ENCODE peak calls at places on chromosomes 16 and 17, in six cellular contexts. V is uterus, P is mesenchymal stem cell, M is testis, W is neural progenitor cell, U is upper lobe of right lung. T is an unnamed sample. For H3K27me3, the result is how much of the 10 kb centered on the place peaks cover.

GRCh38 chr17:75524971-75525805 is at the start of gene LLGL2:
- DNase-seq in M (peak), P (peak), W (peak), U (peak), V (peak), T (no peak)

GRCh38 chr17:73589096-73589980 is 54.9 kb downstream of the SDK2 start:
- DNase-seq in V (no peak), P (no peak), U (no peak), W (peak), M (no peak), T (no peak)

GRCh38 chr17:41655611-41656111 is 31.3 kb upstream of the KRT17 start:
- DNase-seq in V (no peak), U (peak), W (peak), P (no peak), M (peak), T (no peak)

GRCh38 chr16:58421529-58421928 is 29.3 kb downstream of the GINS3 start:
- DNase-seq in U (peak), V (no peak), M (no peak), P (no peak), W (no peak), T (no peak)

GRCh38 chr17:42325026-42325425 is 36.7 kb downstream of the STAT5A start:
- DNase-seq in U (no peak), M (no peak), V (peak), W (no peak), P (peak), T (no peak)

GRCh38 chr17:68707032-68707431 is 105.9 kb upstream of the FAM20A start:
- DNase-seq in U (no peak), P (peak), W (peak), M (no peak), V (no peak), T (no peak)

GRCh38 chr17:59004338-59005111 is 102.2 kb downstream of the TRIM37 start:
- DNase-seq in P (peak), W (peak), U (no peak), M (peak), V (peak), T (no peak)

GRCh38 chr17:50270430-50271172 is 3.7 kb upstream of the TMEM92 start:
- DNase-seq in U (peak), M (peak), V (peak), W (peak), P (peak), T (no peak)

GRCh38 chr17:214881-215331 is 33.5 kb upstream of the DOC2B start:
- DNase-seq in V (no peak), U (no peak), M (no peak), W (no peak), P (no peak), T (no peak)

GRCh38 chr16:53457670-53458069 is 23.4 kb downstream of the RBL2 start:
- DNase-seq in U (no peak), V (no peak), P (no peak), W (no peak), M (no peak), T (no peak)

GRCh38 chr17:66177048-66177447 is 14.9 kb downstream of the CEP112 start:
- DNase-seq in M (no peak), U (no peak), V (no peak), P (no peak), W (no peak), T (no peak)

GRCh38 chr16:27853101-27853500 is 210.4 kb downstream of the GSG1L start:
- DNase-seq in U (peak), M (no peak), V (no peak), P (no peak), W (no peak), T (no peak)

GRCh38 chr16:27853651-27854050 is 209.9 kb downstream of the GSG1L start:
- DNase-seq in V (no peak), M (no peak), P (no peak), W (no peak), U (peak), T (no peak)

GRCh38 chr16:27851586-27851985 is 211.9 kb downstream of the GSG1L start:
- DNase-seq in V (no peak), U (peak), W (no peak), P (no peak), M (no peak), T (no peak)

GRCh38 chr16:27852681-27853080 is 210.8 kb downstream of the GSG1L start:
- DNase-seq in P (no peak), V (no peak), M (no peak), W (no peak), U (peak), T (no peak)

DNA sequence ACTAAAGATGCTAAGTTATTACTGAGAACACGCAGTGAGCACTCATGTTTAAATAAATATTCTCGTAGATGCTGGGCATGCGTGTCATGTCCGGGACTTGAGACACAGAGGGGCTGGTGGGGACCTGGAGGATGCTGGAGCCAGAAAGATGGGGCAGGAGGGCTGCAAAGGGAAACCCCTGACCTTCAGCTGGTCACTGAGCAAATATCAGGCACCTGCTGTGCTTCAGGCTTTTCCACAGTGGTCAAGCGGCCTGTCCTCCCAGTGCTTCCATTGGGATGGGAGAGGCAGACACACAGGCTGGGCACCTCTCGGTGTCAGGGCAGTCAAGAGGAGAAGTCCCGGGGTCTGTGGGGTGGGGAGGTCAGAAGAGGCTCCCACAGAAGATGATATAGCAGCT is 211.4 kb downstream of the GSG1L start:
- DNase-seq in V (no peak), U (peak), M (no peak), W (no peak), P (no peak), T (no peak)
- H3K27me3 ChIP-seq in V (under half), U (under half), M (under half), W (under half), P (half or more), T (under half)

DNA sequence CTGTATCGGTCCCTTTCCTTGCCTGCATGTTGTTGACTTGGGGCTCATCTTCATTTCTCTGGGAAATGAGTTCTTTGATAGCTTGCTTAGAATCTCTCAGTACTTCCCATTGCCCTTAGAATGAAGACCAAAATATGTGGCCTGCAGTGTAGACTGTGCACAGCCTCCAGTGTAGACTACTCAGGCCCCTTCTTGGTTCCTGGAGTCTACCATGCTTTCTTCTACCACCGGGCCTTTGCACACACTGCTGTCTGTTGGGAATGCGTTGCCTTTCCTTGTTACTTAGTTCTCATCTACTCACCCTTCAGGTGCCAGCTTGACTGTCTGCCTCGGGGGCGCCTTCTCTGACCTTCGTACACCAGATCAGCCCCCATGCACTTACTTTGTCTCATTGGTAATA is 82.0 kb downstream of the ABCC1 start:
- DNase-seq in P (no peak), V (no peak), W (no peak), M (no peak), U (no peak), T (no peak)
- H3K27me3 ChIP-seq in P (under half), V (under half), W (under half), M (under half), U (under half), T (under half)

GRCh38 chr17:36937961-36938565 is 788 bp downstream of the LHX1 start:
- DNase-seq in P (peak), M (no peak), U (no peak), W (peak), V (no peak), T (no peak)

GRCh38 chr17:36938566-36939058 is 1.3 kb downstream of the LHX1 start:
- DNase-seq in W (peak), V (no peak), M (no peak), U (no peak), P (no peak), T (no peak)

GRCh38 chr17:36935681-36936454 is 1.4 kb upstream of the LHX1 start:
- DNase-seq in W (peak), P (no peak), M (no peak), U (no peak), V (no peak), T (no peak)

GRCh38 chr17:36936455-36936934 is 780 bp upstream of the LHX1 start:
- DNase-seq in V (no peak), P (no peak), M (no peak), U (no peak), W (peak), T (no peak)

GRCh38 chr17:36937001-36937960 is at the start of gene LHX1:
- DNase-seq in W (peak), U (no peak), P (no peak), M (no peak), V (no peak), T (no peak)
- H3K27me3 ChIP-seq in W (half or more), U (half or more), P (half or more), M (under half), V (half or more), T (half or more)

DNA sequence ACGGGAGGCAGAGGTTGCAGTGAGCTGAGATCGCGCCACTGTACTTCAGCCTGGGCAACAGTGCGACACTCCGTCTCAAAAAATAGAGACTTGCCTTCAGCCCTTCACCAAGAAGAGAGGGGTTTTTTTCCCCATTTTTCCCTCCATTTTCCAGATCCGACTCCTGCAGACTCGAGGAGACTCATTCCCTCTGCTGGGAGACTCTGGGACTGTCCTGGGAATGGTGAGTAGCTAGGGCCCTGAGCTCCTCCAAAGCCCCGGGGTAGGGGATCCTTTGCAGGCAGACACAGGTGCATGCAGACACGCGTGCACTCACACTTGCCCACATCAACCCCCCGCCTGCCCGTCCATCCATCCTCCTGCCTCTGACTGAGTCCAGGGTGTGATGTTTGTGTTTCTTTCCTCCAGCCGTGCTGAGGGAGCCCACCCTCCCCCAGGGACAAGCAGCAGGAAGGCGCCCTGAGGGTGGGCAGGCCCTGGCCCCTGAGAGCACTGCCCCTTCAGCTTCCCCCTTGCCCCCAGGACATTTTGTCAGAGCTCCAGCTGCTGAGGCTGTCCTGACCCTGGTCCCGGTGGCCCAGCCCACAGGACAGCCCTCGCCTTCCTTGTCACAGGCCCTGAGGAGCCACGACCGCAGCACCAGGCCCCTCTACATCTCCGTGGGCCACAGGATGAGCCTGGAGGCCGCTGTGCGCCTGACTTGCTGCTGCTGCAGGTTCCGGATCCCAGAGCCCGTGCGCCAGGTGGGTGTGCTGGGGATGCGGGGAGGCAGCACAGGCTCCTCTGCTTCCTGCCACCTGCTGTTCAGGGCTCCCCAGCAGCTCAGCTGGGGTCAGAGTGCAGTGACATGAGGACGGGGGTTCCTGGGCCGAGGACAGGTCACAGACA is 10.2 kb downstream of the ENDOV start:
- DNase-seq in V (no peak), W (peak), P (no peak), U (no peak), M (no peak), T (no peak)
- H3K27me3 ChIP-seq in V (under half), W (under half), P (under half), U (under half), M (under half), T (under half)

DNA sequence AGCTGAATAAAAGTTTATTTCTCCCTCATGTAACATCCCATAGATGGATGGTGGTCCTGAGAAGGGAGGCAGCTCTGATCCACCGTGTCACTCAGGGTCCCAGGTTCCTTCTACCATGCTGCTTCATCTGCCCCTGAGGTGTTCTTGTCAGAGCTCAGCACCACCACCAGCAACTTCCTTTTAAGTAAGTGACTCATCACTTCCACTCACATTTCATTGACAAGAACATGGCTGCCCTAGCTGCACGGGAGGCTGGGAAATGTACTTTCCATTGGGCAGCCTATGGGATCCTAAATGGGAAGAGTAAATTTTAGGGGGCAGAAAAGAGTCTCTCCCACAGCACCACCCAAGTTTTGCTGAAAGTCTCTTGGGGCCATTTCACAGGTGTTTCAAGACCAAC is 134.7 kb downstream of the USP31 start:
- DNase-seq in M (no peak), P (no peak), W (no peak), U (no peak), V (no peak), T (no peak)
- H3K27me3 ChIP-seq in M (under half), P (under half), W (under half), U (under half), V (under half), T (under half)

GRCh38 chr16:81848306-81848853 is 69.3 kb downstream of the PLCG2 start:
- DNase-seq in V (no peak), W (no peak), U (no peak), M (no peak), P (no peak), T (no peak)

GRCh38 chr16:81850197-81850944 is 71.3 kb downstream of the PLCG2 start:
- DNase-seq in V (no peak), W (no peak), U (no peak), P (no peak), M (no peak), T (no peak)

GRCh38 chr16:81843243-81843582 is 64.1 kb downstream of the PLCG2 start:
- DNase-seq in W (no peak), U (no peak), M (no peak), V (no peak), P (no peak), T (no peak)

GRCh38 chr16:81842564-81843242 is 63.6 kb downstream of the PLCG2 start:
- DNase-seq in V (no peak), U (no peak), W (no peak), P (no peak), M (no peak), T (no peak)

GRCh38 chr16:81846105-81846504 is 67.0 kb downstream of the PLCG2 start:
- DNase-seq in W (no peak), U (no peak), V (no peak), P (no peak), M (no peak), T (no peak)
- H3K27me3 ChIP-seq in W (under half), U (under half), V (under half), P (under half), M (under half), T (under half)

GRCh38 chr17:35540589-35541404 is 3.3 kb upstream of the SLFN12L start:
- DNase-seq in V (peak), P (peak), W (no peak), M (peak), U (peak), T (peak)

GRCh38 chr17:35543856-35544255 is 6.4 kb upstream of the SLFN12L start:
- DNase-seq in P (no peak), U (no peak), W (no peak), V (no peak), M (no peak), T (no peak)

GRCh38 chr17:35545150-35545549 is 7.7 kb upstream of the SLFN12L start:
- DNase-seq in U (no peak), W (no peak), M (no peak), P (no peak), V (no peak), T (no peak)

GRCh38 chr17:35541434-35541833 is 4.0 kb upstream of the SLFN12L start:
- DNase-seq in P (no peak), W (no peak), U (no peak), V (no peak), M (no peak), T (no peak)

GRCh38 chr17:35542990-35543389 is 5.5 kb upstream of the SLFN12L start:
- DNase-seq in V (no peak), P (no peak), W (no peak), M (no peak), U (no peak), T (no peak)
- H3K27me3 ChIP-seq in V (under half), P (under half), W (half or more), M (under half), U (under half), T (under half)

GRCh38 chr17:36942031-36942599 is 4.8 kb downstream of the LHX1 start:
- DNase-seq in V (no peak), P (no peak), W (peak), U (no peak), M (no peak), T (no peak)

GRCh38 chr17:36939944-36940312 is 2.7 kb downstream of the LHX1 start:
- DNase-seq in M (no peak), V (no peak), U (no peak), P (no peak), W (peak), T (no peak)

GRCh38 chr17:36939059-36939943 is 2.0 kb downstream of the LHX1 start:
- DNase-seq in U (no peak), W (peak), P (no peak), V (no peak), M (no peak), T (no peak)

GRCh38 chr17:36941265-36942021 is 4.2 kb downstream of the LHX1 start:
- DNase-seq in M (no peak), W (no peak), P (no peak), V (no peak), U (no peak), T (peak)

DNA sequence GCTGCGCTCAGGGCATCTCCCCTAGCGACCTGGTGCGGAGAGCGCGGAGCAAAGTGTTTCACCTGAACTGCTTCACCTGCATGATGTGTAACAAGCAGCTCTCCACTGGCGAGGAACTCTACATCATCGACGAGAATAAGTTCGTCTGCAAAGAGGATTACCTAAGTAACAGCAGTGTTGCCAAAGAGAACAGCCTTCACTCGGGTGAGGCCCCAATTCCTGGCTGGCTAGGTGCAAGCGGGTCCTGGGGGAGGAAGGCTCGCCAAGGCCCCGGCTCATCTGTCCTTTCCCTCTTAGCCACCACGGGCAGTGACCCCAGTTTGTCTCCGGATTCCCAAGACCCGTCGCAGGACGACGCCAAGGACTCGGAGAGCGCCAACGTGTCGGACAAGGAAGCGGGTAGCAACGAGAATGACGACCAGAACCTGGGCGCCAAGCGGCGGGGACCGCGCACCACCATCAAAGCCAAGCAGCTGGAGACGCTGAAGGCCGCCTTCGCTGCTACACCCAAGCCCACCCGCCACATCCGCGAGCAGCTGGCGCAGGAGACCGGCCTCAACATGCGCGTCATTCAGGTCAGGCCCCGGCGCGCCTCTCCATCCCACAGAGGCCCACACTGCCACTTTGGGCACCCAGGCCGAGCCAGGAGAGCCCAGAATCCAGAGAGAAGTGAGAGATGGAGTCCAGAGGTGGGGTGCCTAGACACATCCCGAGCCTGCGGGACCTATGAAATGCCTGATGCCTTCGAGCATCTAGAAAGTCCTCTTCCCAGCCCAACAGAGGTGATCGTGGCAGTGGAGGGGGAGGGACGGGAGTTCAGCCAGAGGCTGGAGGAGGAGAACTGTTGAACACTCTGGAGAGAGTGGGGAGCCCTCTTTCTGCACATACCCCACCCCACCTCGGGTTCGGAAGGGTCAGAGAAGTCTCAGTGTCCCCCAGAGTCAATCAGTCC is 3.3 kb downstream of the LHX1 start:
- DNase-seq in V (no peak), M (no peak), P (no peak), W (peak), U (no peak), T (no peak)
- H3K27me3 ChIP-seq in V (half or more), M (under half), P (half or more), W (half or more), U (half or more), T (half or more)